ENCODE peak calls at places on chromosomes 12 and 14, in nine cellular contexts. One of them, this sample, is unnamed.

GRCh38 chr12:15987696-15988095 is 76.6 kb downstream of the DERA start:
- DNase-seq in heart left ventricle: peak; percentile 82
- DNase-seq in hepatocyte: no peak
- DNase-seq in PC-3: no peak
- DNase-seq in kidney epithelial cell: no peak
- DNase-seq in vagina: no peak
- DNase-seq in psoas muscle: no peak
- DNase-seq in CD8-positive, alpha-beta memory T cell: no peak
- DNase-seq in tibial nerve: no peak
- DNase-seq in this sample: no peak

GRCh38 chr12:120783197-120783596 is 57.6 kb downstream of the ACADS start:
- DNase-seq in tibial nerve: no peak
- DNase-seq in kidney epithelial cell: no peak
- DNase-seq in hepatocyte: no peak
- DNase-seq in psoas muscle: no peak
- DNase-seq in PC-3: peak; percentile 97
- DNase-seq in vagina: no peak
- DNase-seq in heart left ventricle: no peak
- DNase-seq in CD8-positive, alpha-beta memory T cell: no peak
- DNase-seq in this sample: no peak

GRCh38 chr12:52524898-52525591 is 4.9 kb upstream of the KRT5 start:
- DNase-seq in PC-3: no peak
- DNase-seq in kidney epithelial cell: no peak
- DNase-seq in psoas muscle: no peak
- DNase-seq in tibial nerve: no peak
- DNase-seq in hepatocyte: no peak
- DNase-seq in heart left ventricle: no peak
- DNase-seq in CD8-positive, alpha-beta memory T cell: no peak
- DNase-seq in vagina: peak; percentile 88
- DNase-seq in this sample: peak; percentile 6

GRCh38 chr12:124968656-124969055 is 20.3 kb downstream of the DHX37 start:
- DNase-seq in CD8-positive, alpha-beta memory T cell: no peak
- DNase-seq in kidney epithelial cell: no peak
- DNase-seq in PC-3: no peak
- DNase-seq in hepatocyte: no peak
- DNase-seq in tibial nerve: no peak
- DNase-seq in heart left ventricle: no peak
- DNase-seq in psoas muscle: no peak
- DNase-seq in vagina: no peak
- DNase-seq in this sample: peak; percentile 40

GRCh38 chr14:63387691-63388090 is 69.0 kb upstream of the GPHB5 start:
- DNase-seq in PC-3: no peak
- DNase-seq in CD8-positive, alpha-beta memory T cell: no peak
- DNase-seq in tibial nerve: no peak
- DNase-seq in vagina: no peak
- DNase-seq in heart left ventricle: no peak
- DNase-seq in kidney epithelial cell: no peak
- DNase-seq in hepatocyte: no peak
- DNase-seq in psoas muscle: no peak
- DNase-seq in this sample: no peak

GRCh38 chr14:72700338-72701231 is 193.3 kb downstream of the DPF3 start:
- DNase-seq in psoas muscle: no peak
- DNase-seq in tibial nerve: no peak
- DNase-seq in vagina: no peak
- DNase-seq in PC-3: no peak
- DNase-seq in heart left ventricle: no peak
- DNase-seq in kidney epithelial cell: no peak
- DNase-seq in hepatocyte: no peak
- DNase-seq in CD8-positive, alpha-beta memory T cell: no peak
- DNase-seq in this sample: peak; percentile 63

GRCh38 chr12:117362391-117362790 is 965 bp upstream of the NOS1 start:
- DNase-seq in kidney epithelial cell: no peak
- DNase-seq in CD8-positive, alpha-beta memory T cell: no peak
- DNase-seq in heart left ventricle: no peak
- DNase-seq in psoas muscle: no peak
- DNase-seq in vagina: no peak
- DNase-seq in PC-3: no peak
- DNase-seq in hepatocyte: no peak
- DNase-seq in tibial nerve: no peak
- DNase-seq in this sample: no peak

GRCh38 chr12:48881652-48882324 is 16.1 kb upstream of the RND1 start:
- DNase-seq in hepatocyte: no peak
- DNase-seq in psoas muscle: no peak
- DNase-seq in CD8-positive, alpha-beta memory T cell: no peak
- DNase-seq in vagina: no peak
- DNase-seq in PC-3: no peak
- DNase-seq in tibial nerve: no peak
- DNase-seq in heart left ventricle: no peak
- DNase-seq in kidney epithelial cell: no peak
- DNase-seq in this sample: no peak

GRCh38 chr12:127632431-127632830 is 634.5 kb upstream of the TMEM132C start:
- DNase-seq in CD8-positive, alpha-beta memory T cell: no peak
- DNase-seq in heart left ventricle: no peak
- DNase-seq in kidney epithelial cell: no peak
- DNase-seq in PC-3: no peak
- DNase-seq in vagina: no peak
- DNase-seq in hepatocyte: no peak
- DNase-seq in tibial nerve: no peak
- DNase-seq in psoas muscle: no peak
- DNase-seq in this sample: no peak

GRCh38 chr14:33475623-33476022 is 475.3 kb downstream of the EGLN3 start:
- DNase-seq in kidney epithelial cell: peak; percentile 14
- DNase-seq in PC-3: peak; percentile 77
- DNase-seq in psoas muscle: no peak
- DNase-seq in heart left ventricle: no peak
- DNase-seq in vagina: no peak
- DNase-seq in tibial nerve: no peak
- DNase-seq in hepatocyte: peak; percentile 44
- DNase-seq in CD8-positive, alpha-beta memory T cell: no peak
- DNase-seq in this sample: peak; percentile 62

GRCh38 chr14:61615743-61616523 is 79.4 kb upstream of the HIF1A start:
- DNase-seq in psoas muscle: no peak
- DNase-seq in heart left ventricle: no peak
- DNase-seq in tibial nerve: no peak
- DNase-seq in PC-3: peak; percentile 79
- DNase-seq in hepatocyte: no peak
- DNase-seq in kidney epithelial cell: peak; percentile 51
- DNase-seq in CD8-positive, alpha-beta memory T cell: no peak
- DNase-seq in vagina: no peak
- DNase-seq in this sample: peak; percentile 27

GRCh38 chr14:93897476-93897845 is 29.7 kb upstream of the FAM181A start:
- DNase-seq in psoas muscle: no peak
- DNase-seq in PC-3: no peak
- DNase-seq in tibial nerve: no peak
- DNase-seq in heart left ventricle: no peak
- DNase-seq in vagina: no peak
- DNase-seq in hepatocyte: no peak
- DNase-seq in kidney epithelial cell: no peak
- DNase-seq in CD8-positive, alpha-beta memory T cell: no peak
- DNase-seq in this sample: no peak
- H3K4me3 ChIP-seq in psoas muscle: no peak overlapping the region
- H3K4me3 ChIP-seq in PC-3: no peak overlapping the region
- H3K4me3 ChIP-seq in tibial nerve: no peak overlapping the region
- H3K4me3 ChIP-seq in heart left ventricle: no peak overlapping the region
- H3K4me3 ChIP-seq in vagina: no peak overlapping the region
- H3K4me3 ChIP-seq in hepatocyte: no peak overlapping the region
- H3K4me3 ChIP-seq in kidney epithelial cell: no peak overlapping the region
- H3K4me3 ChIP-seq in CD8-positive, alpha-beta memory T cell: no peak overlapping the region
- H3K4me3 ChIP-seq in this sample: no peak overlapping the region

DNA sequence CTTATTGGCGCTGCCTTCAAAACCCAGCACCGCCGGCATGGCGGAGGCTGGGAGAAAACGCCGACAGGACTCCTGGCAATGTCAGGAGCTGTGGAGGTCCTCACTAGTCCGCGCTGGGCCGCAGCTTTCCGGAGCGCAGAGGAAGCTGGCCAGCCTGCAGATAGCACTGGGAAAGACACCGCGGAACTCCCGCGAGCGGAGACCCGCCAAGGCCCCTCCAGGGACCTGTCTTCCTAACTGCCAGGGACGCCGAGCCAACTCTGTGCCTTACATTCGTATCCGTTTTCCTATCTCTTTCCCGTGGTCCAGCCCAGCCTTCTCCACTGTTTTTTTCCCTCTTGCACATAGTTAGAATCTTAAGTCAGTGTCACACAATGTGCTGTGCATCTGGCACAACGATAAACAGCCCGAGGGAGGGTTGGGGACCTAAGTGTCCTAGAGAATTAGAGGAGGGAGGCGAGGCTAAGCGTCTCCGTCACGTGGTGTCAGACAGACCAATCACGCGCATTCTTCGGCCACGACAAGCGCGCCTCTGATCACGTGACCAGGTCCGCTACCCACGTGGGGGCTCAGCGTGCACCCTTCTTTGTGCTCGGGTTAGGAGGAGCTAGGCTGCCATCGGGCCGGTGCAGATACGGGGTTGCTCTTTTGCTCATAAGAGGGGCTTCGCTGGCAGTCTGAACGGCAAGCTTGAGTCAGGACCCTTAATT is at the start of the genes APEX1 and OSGEP:
- DNase-seq in tibial nerve: peak; percentile 97
- DNase-seq in CD8-positive, alpha-beta memory T cell: peak; percentile 97
- DNase-seq in vagina: no peak
- DNase-seq in kidney epithelial cell: peak; percentile 90
- DNase-seq in PC-3: peak; percentile 99
- DNase-seq in hepatocyte: peak; percentile 100
- DNase-seq in psoas muscle: peak; percentile 99
- DNase-seq in heart left ventricle: peak; percentile 98
- DNase-seq in this sample: peak; percentile 96
- H3K36me3 ChIP-seq in tibial nerve: peaks cover 27% of the 10 kb centered on the region
- H3K36me3 ChIP-seq in CD8-positive, alpha-beta memory T cell: peaks cover 59% of the 10 kb centered on the region
- H3K36me3 ChIP-seq in vagina: no peaks in the 10 kb centered on the region
- H3K36me3 ChIP-seq in kidney epithelial cell: peaks cover 3% of the 10 kb centered on the region
- H3K36me3 ChIP-seq in PC-3: peaks cover 46% of the 10 kb centered on the region
- H3K36me3 ChIP-seq in hepatocyte: no peaks in the 10 kb centered on the region
- H3K36me3 ChIP-seq in psoas muscle: peaks cover 5% of the 10 kb centered on the region
- H3K36me3 ChIP-seq in heart left ventricle: peaks cover 69% of the 10 kb centered on the region
- H3K36me3 ChIP-seq in this sample: peaks cover 32% of the 10 kb centered on the region

GRCh38 chr14:97638864-97639263 is 841.7 kb downstream of the VRK1 start:
- DNase-seq in hepatocyte: no peak
- DNase-seq in PC-3: no peak
- DNase-seq in heart left ventricle: no peak
- DNase-seq in tibial nerve: no peak
- DNase-seq in vagina: no peak
- DNase-seq in CD8-positive, alpha-beta memory T cell: no peak
- DNase-seq in kidney epithelial cell: no peak
- DNase-seq in psoas muscle: no peak
- DNase-seq in this sample: no peak

GRCh38 chr14:97640031-97640430 is 842.8 kb downstream of the VRK1 start:
- DNase-seq in psoas muscle: no peak
- DNase-seq in CD8-positive, alpha-beta memory T cell: no peak
- DNase-seq in PC-3: no peak
- DNase-seq in hepatocyte: no peak
- DNase-seq in vagina: no peak
- DNase-seq in tibial nerve: no peak
- DNase-seq in heart left ventricle: no peak
- DNase-seq in kidney epithelial cell: no peak
- DNase-seq in this sample: peak; percentile 13

GRCh38 chr14:97634786-97635185 is 837.6 kb downstream of the VRK1 start:
- DNase-seq in kidney epithelial cell: no peak
- DNase-seq in tibial nerve: no peak
- DNase-seq in vagina: no peak
- DNase-seq in psoas muscle: no peak
- DNase-seq in heart left ventricle: no peak
- DNase-seq in hepatocyte: no peak
- DNase-seq in PC-3: peak; percentile 26
- DNase-seq in CD8-positive, alpha-beta memory T cell: no peak
- DNase-seq in this sample: no peak
- H3K4me3 ChIP-seq in kidney epithelial cell: peak overlapping the region; percentile 23
- H3K4me3 ChIP-seq in tibial nerve: no peak overlapping the region
- H3K4me3 ChIP-seq in vagina: peak overlapping the region; percentile 25
- H3K4me3 ChIP-seq in psoas muscle: peak overlapping the region; percentile 43
- H3K4me3 ChIP-seq in heart left ventricle: no peak overlapping the region
- H3K4me3 ChIP-seq in hepatocyte: no peak overlapping the region
- H3K4me3 ChIP-seq in PC-3: peak overlapping the region; percentile 56
- H3K4me3 ChIP-seq in CD8-positive, alpha-beta memory T cell: peak overlapping the region; percentile 42
- H3K4me3 ChIP-seq in this sample: no peak overlapping the region

GRCh38 chr12:68806488-68807237 is 1.3 kb upstream of the MDM2 start:
- DNase-seq in hepatocyte: no peak
- DNase-seq in heart left ventricle: no peak
- DNase-seq in PC-3: peak; percentile 28
- DNase-seq in CD8-positive, alpha-beta memory T cell: no peak
- DNase-seq in vagina: no peak
- DNase-seq in kidney epithelial cell: no peak
- DNase-seq in tibial nerve: no peak
- DNase-seq in psoas muscle: no peak
- DNase-seq in this sample: no peak

GRCh38 chr12:68809190-68810026 is 1.4 kb downstream of the MDM2 start:
- DNase-seq in hepatocyte: no peak
- DNase-seq in heart left ventricle: no peak
- DNase-seq in PC-3: no peak
- DNase-seq in tibial nerve: no peak
- DNase-seq in CD8-positive, alpha-beta memory T cell: no peak
- DNase-seq in vagina: no peak
- DNase-seq in psoas muscle: no peak
- DNase-seq in kidney epithelial cell: no peak
- DNase-seq in this sample: no peak

GRCh38 chr12:68805592-68806120 is 2.3 kb upstream of the MDM2 start:
- DNase-seq in CD8-positive, alpha-beta memory T cell: no peak
- DNase-seq in vagina: no peak
- DNase-seq in psoas muscle: no peak
- DNase-seq in heart left ventricle: no peak
- DNase-seq in hepatocyte: no peak
- DNase-seq in kidney epithelial cell: no peak
- DNase-seq in PC-3: peak; percentile 36
- DNase-seq in tibial nerve: no peak
- DNase-seq in this sample: no peak

GRCh38 chr12:68807576-68808387 is at the start of gene MDM2:
- DNase-seq in psoas muscle: peak; percentile 98
- DNase-seq in hepatocyte: peak; percentile 96
- DNase-seq in PC-3: peak; percentile 93
- DNase-seq in heart left ventricle: peak; percentile 99
- DNase-seq in tibial nerve: peak; percentile 87
- DNase-seq in vagina: no peak
- DNase-seq in kidney epithelial cell: no peak
- DNase-seq in CD8-positive, alpha-beta memory T cell: peak; percentile 98
- DNase-seq in this sample: peak; percentile 99

DNA sequence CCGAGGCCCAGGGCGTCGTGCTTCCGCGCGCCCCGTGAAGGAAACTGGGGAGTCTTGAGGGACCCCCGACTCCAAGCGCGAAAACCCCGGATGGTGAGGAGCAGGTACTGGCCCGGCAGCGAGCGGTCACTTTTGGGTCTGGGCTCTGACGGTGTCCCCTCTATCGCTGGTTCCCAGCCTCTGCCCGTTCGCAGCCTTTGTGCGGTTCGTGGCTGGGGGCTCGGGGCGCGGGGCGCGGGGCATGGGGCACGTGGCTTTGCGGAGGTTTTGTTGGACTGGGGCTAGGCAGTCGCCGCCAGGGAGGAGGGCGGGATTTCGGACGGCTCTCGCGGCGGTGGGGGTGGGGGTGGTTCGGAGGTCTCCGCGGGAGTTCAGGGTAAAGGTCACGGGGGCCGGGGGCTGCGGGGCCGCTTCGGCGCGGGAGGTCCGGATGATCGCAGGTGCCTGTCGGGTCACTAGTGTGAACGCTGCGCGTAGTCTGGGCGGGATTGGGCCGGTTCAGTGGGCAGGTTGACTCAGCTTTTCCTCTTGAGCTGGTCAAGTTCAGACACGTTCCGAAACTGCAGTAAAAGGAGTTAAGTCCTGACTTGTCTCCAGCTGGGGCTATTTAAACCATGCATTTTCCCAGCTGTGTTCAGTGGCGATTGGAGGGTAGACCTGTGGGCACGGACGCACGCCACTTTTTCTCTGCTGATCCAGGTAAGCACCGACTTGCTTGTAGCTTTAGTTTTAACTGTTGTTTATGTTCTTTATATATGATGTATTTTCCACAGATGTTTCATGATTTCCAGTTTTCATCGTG is 612 bp downstream of the MDM2 start:
- DNase-seq in CD8-positive, alpha-beta memory T cell: peak; percentile 40
- DNase-seq in heart left ventricle: peak; percentile 81
- DNase-seq in tibial nerve: peak; percentile 55
- DNase-seq in psoas muscle: peak; percentile 84
- DNase-seq in vagina: no peak
- DNase-seq in PC-3: peak; percentile 89
- DNase-seq in hepatocyte: peak; percentile 92
- DNase-seq in kidney epithelial cell: peak; percentile 94
- DNase-seq in this sample: peak; percentile 93
- H3K36me3 ChIP-seq in CD8-positive, alpha-beta memory T cell: peaks cover 14% of the 10 kb centered on the region
- H3K36me3 ChIP-seq in heart left ventricle: peaks cover 48% of the 10 kb centered on the region
- H3K36me3 ChIP-seq in tibial nerve: no peaks in the 10 kb centered on the region
- H3K36me3 ChIP-seq in psoas muscle: no peaks in the 10 kb centered on the region
- H3K36me3 ChIP-seq in vagina: no peaks in the 10 kb centered on the region
- H3K36me3 ChIP-seq in PC-3: peaks cover 22% of the 10 kb centered on the region
- H3K36me3 ChIP-seq in hepatocyte: no peaks in the 10 kb centered on the region
- H3K36me3 ChIP-seq in kidney epithelial cell: no peaks in the 10 kb centered on the region
- H3K36me3 ChIP-seq in this sample: peaks cover 11% of the 10 kb centered on the region